ENCODE peak calls at places on chromosome 12, in four cellular contexts. X is Daoy, N is fibroblast of mammary gland, V is hippocampal formation. R is an unnamed sample.

GRCh38 chr12:3200032-3200617 is 122.9 kb downstream of the TSPAN9 start:
- DNase-seq in X (peak; percentile 76), N (peak; percentile 26), V (no peak), R (peak; percentile 30)

GRCh38 chr12:6696690-6697583 is 3.7 kb downstream of the PIANP start:
- DNase-seq in X (no peak), N (no peak), V (no peak), R (no peak)

GRCh38 chr12:13436696-13437391 is 240.3 kb downstream of the EMP1 start:
- DNase-seq in X (peak; percentile 89), N (peak; percentile 83), V (no peak), R (no peak)

GRCh38 chr12:51441583-51441982 is 17.0 kb downstream of the SLC4A8 start:
- DNase-seq in X (peak; percentile 58), N (peak; percentile 90), V (no peak), R (no peak)

GRCh38 chr12:122984612-122985358 is 4.3 kb downstream of the ARL6IP4 start:
- DNase-seq in X (no peak), N (peak; percentile 33), V (no peak), R (no peak)

GRCh38 chr12:115257791-115258190 is 573.8 kb upstream of the TBX3 start:
- DNase-seq in X (no peak), N (peak; percentile 69), V (no peak), R (peak; percentile 63)

GRCh38 chr12:128796439-128797118 is 27.2 kb downstream of the SLC15A4 start:
- DNase-seq in X (no peak), N (no peak), V (no peak), R (no peak)

GRCh38 chr12:45988259-45988658 is 2.1 kb downstream of the SCAF11 start:
- DNase-seq in X (no peak), N (peak; percentile 89), V (no peak), R (peak; percentile 55)

GRCh38 chr12:19236656-19237055 is 107.1 kb downstream of the PLEKHA5 start:
- DNase-seq in X (peak; percentile 71), N (peak; percentile 54), V (no peak), R (no peak)

GRCh38 chr12:88448337-88448944 is 131.8 kb downstream of the KITLG start:
- DNase-seq in X (no peak), N (no peak), V (no peak), R (no peak)

GRCh38 chr12:105378821-105379400 is 48.4 kb downstream of the C12orf75 start:
- DNase-seq in X (peak; percentile 12), N (peak; percentile 17), V (no peak), R (peak; percentile 43)

GRCh38 chr12:106138279-106138645 is 492 bp downstream of the NUAK1 start:
- DNase-seq in X (no peak), N (no peak), V (no peak), R (peak; percentile 21)

GRCh38 chr12:7018350-7019042 is at the start of gene LPCAT3:
- DNase-seq in X (peak; percentile 98), N (peak; percentile 89), V (peak; percentile 97), R (peak; percentile 90)

GRCh38 chr12:80432061-80432460 is 12.0 kb upstream of the PTPRQ start:
- DNase-seq in X (no peak), N (no peak), V (no peak), R (peak; percentile 12)

GRCh38 chr12:112540021-112540420 is 121.3 kb downstream of the PTPN11 start:
- DNase-seq in X (no peak), N (no peak), V (no peak), R (no peak)

GRCh38 chr12:68673788-68674187 is 13.0 kb upstream of the NUP107 start:
- DNase-seq in X (no peak), N (no peak), V (no peak), R (no peak)

R was measured in PC-3.